ENCODE peak calls at places on chromosomes 11 and 22, in ten cellular contexts. K is endothelial cell of umbilical vein, X is endothelial cell, L is left ventricle myocardium inferior, Q is body of pancreas, I is AG09309, Y is kidney epithelial cell, D is GM20000, W is WTC11, E is colonic mucosa. F is an unnamed sample.

GRCh38 chr22:44550666-44551491 is 52.8 kb upstream of the RTL6 start:
- DNase-seq in K (peak; percentile 1), X (peak; percentile 17), L (peak; percentile 72), Q (no peak), I (peak; percentile 94), Y (no peak), D (peak; percentile 28), W (no peak), E (peak; percentile 63), F (no peak)

GRCh38 chr11:14267861-14268635 is 90.9 kb downstream of the RRAS2 start:
- DNase-seq in K (no peak), X (no peak), L (no peak), Q (no peak), I (no peak), Y (no peak), D (no peak), W (no peak), E (no peak), F (no peak)

GRCh38 chr22:22666307-22667091 is 22.1 kb downstream of the GGTLC2 start:
- DNase-seq in K (peak; percentile 10), X (peak; percentile 66), L (no peak), Q (peak; percentile 41), I (no peak), Y (no peak), D (peak; percentile 25), W (peak; percentile 71), E (peak; percentile 27), F (peak; percentile 49)

GRCh38 chr22:24985824-24986214 is 33.3 kb downstream of the KIAA1671 start:
- DNase-seq in K (peak; percentile 99), X (no peak), L (no peak), Q (no peak), I (no peak), Y (no peak), D (no peak), W (no peak), E (no peak), F (no peak)

GRCh38 chr11:120511804-120512726 is 517 bp downstream of the GRIK4 start:
- DNase-seq in K (no peak), X (no peak), L (no peak), Q (no peak), I (no peak), Y (no peak), D (peak; percentile 56), W (peak; percentile 45), E (no peak), F (peak; percentile 35)

GRCh38 chr11:62601114-62601363 is 626 bp downstream of the MTA2 start:
- DNase-seq in K (no peak), X (no peak), L (peak; percentile 62), Q (peak; percentile 48), I (no peak), Y (no peak), D (no peak), W (no peak), E (peak; percentile 54), F (no peak)

GRCh38 chr22:39287076-39287743 is 32.2 kb downstream of the RPL3 start:
- DNase-seq in K (peak; percentile 50), X (no peak), L (no peak), Q (no peak), I (no peak), Y (no peak), D (peak; percentile 87), W (no peak), E (no peak), F (no peak)

GRCh38 chr11:16291729-16292128 is 64.6 kb downstream of the SOX6 start:
- DNase-seq in K (no peak), X (no peak), L (no peak), Q (no peak), I (no peak), Y (no peak), D (no peak), W (no peak), E (no peak), F (no peak)

GRCh38 chr11:72257551-72257950 is 13.6 kb upstream of the PHOX2A start:
- DNase-seq in K (no peak), X (no peak), L (no peak), Q (no peak), I (no peak), Y (no peak), D (no peak), W (no peak), E (no peak), F (no peak)

GRCh38 chr22:18156878-18157713 is 7.1 kb downstream of the USP18 start:
- DNase-seq in K (peak; percentile 83), X (peak; percentile 90), L (peak; percentile 56), Q (peak; percentile 38), I (peak; percentile 49), Y (peak; percentile 60), D (peak; percentile 61), W (peak; percentile 90), E (peak; percentile 74), F (peak; percentile 79)

GRCh38 chr11:122637538-122637937 is 18.0 kb upstream of the UBASH3B start:
- DNase-seq in K (no peak), X (no peak), L (no peak), Q (no peak), I (no peak), Y (no peak), D (no peak), W (no peak), E (no peak), F (no peak)

GRCh38 chr22:24994070-24994763 is 41.7 kb downstream of the KIAA1671 start:
- DNase-seq in K (no peak), X (no peak), L (no peak), Q (no peak), I (no peak), Y (no peak), D (no peak), W (peak; percentile 64), E (peak; percentile 89), F (no peak)

GRCh38 chr11:61066645-61067044 is 35.6 kb upstream of the CD5 start:
- DNase-seq in K (no peak), X (no peak), L (no peak), Q (no peak), I (no peak), Y (no peak), D (no peak), W (no peak), E (no peak), F (no peak)

GRCh38 chr11:116732740-116733385 is 39.9 kb downstream of the BUD13 start:
- DNase-seq in K (peak; percentile 40), X (peak; percentile 69), L (peak; percentile 44), Q (peak; percentile 70), I (peak; percentile 24), Y (peak; percentile 18), D (peak; percentile 86), W (peak; percentile 85), E (peak; percentile 64), F (peak; percentile 76)

GRCh38 chr11:56521955-56522354 is 21.1 kb downstream of the OR5M11 start:
- DNase-seq in K (no peak), X (no peak), L (no peak), Q (no peak), I (no peak), Y (no peak), D (no peak), W (peak; percentile 16), E (no peak), F (no peak)
- TF ChIP-seq CTCF in K (no peak), X (peak; percentile 23), L (no peak), Q (no peak), I (no peak), Y (no peak), D (no peak), W (no peak), E (peak; percentile 14), F (peak; percentile 15)

GRCh38 chr22:28600546-28601143 is 79.0 kb downstream of the TTC28 start:
- DNase-seq in K (peak; percentile 73), X (no peak), L (no peak), Q (no peak), I (peak; percentile 46), Y (peak; percentile 16), D (peak; percentile 31), W (no peak), E (peak; percentile 27), F (no peak)
- TF ChIP-seq CTCF in K (no peak), X (peak; percentile 71), L (peak; percentile 64), Q (peak; percentile 71), I (no peak), Y (peak; percentile 10), D (no peak), W (peak; percentile 19), E (peak; percentile 60), F (peak; percentile 55)

GRCh38 chr11:115267871-115268270 is 236.3 kb downstream of the CADM1 start:
- DNase-seq in K (no peak), X (no peak), L (no peak), Q (no peak), I (no peak), Y (no peak), D (no peak), W (no peak), E (no peak), F (no peak)
- TF ChIP-seq CTCF in K (no peak), X (no peak), L (no peak), Q (no peak), I (no peak), Y (no peak), D (no peak), W (no peak), E (no peak), F (no peak)

DNA sequence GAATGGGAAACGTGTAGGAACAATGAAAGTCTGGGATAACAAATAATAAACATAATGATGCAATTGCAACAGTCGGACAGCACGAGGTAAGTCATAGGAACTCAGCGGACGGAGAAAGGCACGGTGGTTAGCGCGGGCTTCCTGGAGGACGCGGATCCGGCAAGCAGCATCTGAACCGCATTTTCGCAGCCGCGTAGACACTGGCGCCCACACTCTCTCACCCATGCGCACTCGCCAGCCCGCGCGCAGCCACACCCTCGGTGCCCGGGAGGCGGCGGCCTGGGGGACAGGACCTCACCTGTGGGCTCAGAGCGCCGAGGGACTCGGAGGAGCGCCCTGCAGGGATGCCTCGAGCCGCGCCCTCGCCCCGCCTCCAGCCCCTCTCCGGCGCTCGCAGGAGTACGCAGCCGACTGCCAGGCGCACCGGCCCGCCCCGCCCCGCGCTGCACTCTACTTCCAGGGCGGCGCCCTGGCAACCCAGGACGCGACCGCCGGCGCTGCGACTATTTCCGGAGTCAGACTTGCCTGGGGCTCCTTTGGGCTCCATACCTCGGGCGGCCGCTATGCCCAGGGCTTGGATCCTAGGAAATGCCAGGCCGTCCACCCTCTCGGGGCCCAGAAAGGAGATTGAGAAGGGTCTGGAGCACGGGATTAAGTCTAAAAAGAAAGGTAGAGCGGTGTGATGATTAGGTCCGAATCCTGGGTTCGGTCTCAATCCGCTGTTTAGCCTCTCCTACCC is at the start of gene TTLL1:
- DNase-seq in K (peak; percentile 84), X (peak; percentile 87), L (peak; percentile 91), Q (peak; percentile 87), I (no peak), Y (no peak), D (peak; percentile 97), W (peak; percentile 93), E (peak; percentile 93), F (peak; percentile 89)
- TF ChIP-seq CTCF in K (no peak), X (no peak), L (peak; percentile 27), Q (no peak), I (no peak), Y (no peak), D (no peak), W (no peak), E (no peak), F (no peak)